ENCODE peak calls at places on chromosome 4, in five cellular contexts. One of them, this sample, is unnamed.

GRCh38 chr4:164731827-164732474 is 22.0 kb upstream of the SMIM31 start:
- DNase-seq in stimulated activated CD8-positive, alpha-beta memory T cell treated with anti-CD3 and anti-CD28 coated beads, Interleukin-2, amount 100 ng/mL, for 1 hour: peak; percentile 8
- DNase-seq in fibroblast of pulmonary artery: peak; percentile 56
- DNase-seq in activated effector memory CD4-positive, alpha-beta T cell treated with Interleukin-2 at 50 U/mL for 16 hours: peak; percentile 6
- DNase-seq in mesenteric fat pad: no peak
- DNase-seq in this sample: peak; percentile 22

GRCh38 chr4:40316782-40317635 is 18.1 kb upstream of the CHRNA9 start:
- DNase-seq in stimulated activated CD8-positive, alpha-beta memory T cell treated with anti-CD3 and anti-CD28 coated beads, Interleukin-2, amount 100 ng/mL, for 1 hour: peak; percentile 28
- DNase-seq in fibroblast of pulmonary artery: peak; percentile 98
- DNase-seq in activated effector memory CD4-positive, alpha-beta T cell treated with Interleukin-2 at 50 U/mL for 16 hours: peak; percentile 39
- DNase-seq in mesenteric fat pad: no peak
- DNase-seq in this sample: peak; percentile 37

GRCh38 chr4:174317531-174317930 is 33.8 kb downstream of the CEP44 start:
- DNase-seq in stimulated activated CD8-positive, alpha-beta memory T cell treated with anti-CD3 and anti-CD28 coated beads, Interleukin-2, amount 100 ng/mL, for 1 hour: no peak
- DNase-seq in fibroblast of pulmonary artery: peak; percentile 68
- DNase-seq in activated effector memory CD4-positive, alpha-beta T cell treated with Interleukin-2 at 50 U/mL for 16 hours: no peak
- DNase-seq in mesenteric fat pad: no peak
- DNase-seq in this sample: no peak

GRCh38 chr4:8221476-8221875 is 22.4 kb downstream of the SH3TC1 start:
- DNase-seq in stimulated activated CD8-positive, alpha-beta memory T cell treated with anti-CD3 and anti-CD28 coated beads, Interleukin-2, amount 100 ng/mL, for 1 hour: no peak
- DNase-seq in fibroblast of pulmonary artery: peak; percentile 91
- DNase-seq in activated effector memory CD4-positive, alpha-beta T cell treated with Interleukin-2 at 50 U/mL for 16 hours: no peak
- DNase-seq in mesenteric fat pad: no peak
- DNase-seq in this sample: no peak

GRCh38 chr4:7161721-7162214 is 30.6 kb upstream of the SORCS2 start:
- DNase-seq in stimulated activated CD8-positive, alpha-beta memory T cell treated with anti-CD3 and anti-CD28 coated beads, Interleukin-2, amount 100 ng/mL, for 1 hour: no peak
- DNase-seq in fibroblast of pulmonary artery: peak; percentile 59
- DNase-seq in activated effector memory CD4-positive, alpha-beta T cell treated with Interleukin-2 at 50 U/mL for 16 hours: no peak
- DNase-seq in mesenteric fat pad: peak; percentile 81
- DNase-seq in this sample: no peak

GRCh38 chr4:24262616-24263015 is 321.7 kb downstream of the DHX15 start:
- DNase-seq in stimulated activated CD8-positive, alpha-beta memory T cell treated with anti-CD3 and anti-CD28 coated beads, Interleukin-2, amount 100 ng/mL, for 1 hour: no peak
- DNase-seq in fibroblast of pulmonary artery: no peak
- DNase-seq in activated effector memory CD4-positive, alpha-beta T cell treated with Interleukin-2 at 50 U/mL for 16 hours: no peak
- DNase-seq in mesenteric fat pad: no peak
- DNase-seq in this sample: no peak

GRCh38 chr4:103904126-103904525 is 184.3 kb upstream of the TACR3 start:
- DNase-seq in stimulated activated CD8-positive, alpha-beta memory T cell treated with anti-CD3 and anti-CD28 coated beads, Interleukin-2, amount 100 ng/mL, for 1 hour: no peak
- DNase-seq in fibroblast of pulmonary artery: no peak
- DNase-seq in activated effector memory CD4-positive, alpha-beta T cell treated with Interleukin-2 at 50 U/mL for 16 hours: no peak
- DNase-seq in mesenteric fat pad: no peak
- DNase-seq in this sample: no peak

GRCh38 chr4:176735300-176735699 is 57.4 kb downstream of the VEGFC start:
- DNase-seq in stimulated activated CD8-positive, alpha-beta memory T cell treated with anti-CD3 and anti-CD28 coated beads, Interleukin-2, amount 100 ng/mL, for 1 hour: no peak
- DNase-seq in fibroblast of pulmonary artery: peak; percentile 53
- DNase-seq in activated effector memory CD4-positive, alpha-beta T cell treated with Interleukin-2 at 50 U/mL for 16 hours: no peak
- DNase-seq in mesenteric fat pad: no peak
- DNase-seq in this sample: no peak

GRCh38 chr4:41362647-41363383 is 106.1 kb downstream of the UCHL1 start:
- DNase-seq in stimulated activated CD8-positive, alpha-beta memory T cell treated with anti-CD3 and anti-CD28 coated beads, Interleukin-2, amount 100 ng/mL, for 1 hour: no peak
- DNase-seq in fibroblast of pulmonary artery: no peak
- DNase-seq in activated effector memory CD4-positive, alpha-beta T cell treated with Interleukin-2 at 50 U/mL for 16 hours: no peak
- DNase-seq in mesenteric fat pad: no peak
- DNase-seq in this sample: no peak

GRCh38 chr4:40843696-40844095 is 93.9 kb downstream of the NSUN7 start:
- DNase-seq in stimulated activated CD8-positive, alpha-beta memory T cell treated with anti-CD3 and anti-CD28 coated beads, Interleukin-2, amount 100 ng/mL, for 1 hour: no peak
- DNase-seq in fibroblast of pulmonary artery: no peak
- DNase-seq in activated effector memory CD4-positive, alpha-beta T cell treated with Interleukin-2 at 50 U/mL for 16 hours: no peak
- DNase-seq in mesenteric fat pad: peak; percentile 4
- DNase-seq in this sample: no peak

GRCh38 chr4:177447417-177448004 is 5.3 kb upstream of the AGA start:
- DNase-seq in stimulated activated CD8-positive, alpha-beta memory T cell treated with anti-CD3 and anti-CD28 coated beads, Interleukin-2, amount 100 ng/mL, for 1 hour: no peak
- DNase-seq in fibroblast of pulmonary artery: no peak
- DNase-seq in activated effector memory CD4-positive, alpha-beta T cell treated with Interleukin-2 at 50 U/mL for 16 hours: no peak
- DNase-seq in mesenteric fat pad: no peak
- DNase-seq in this sample: no peak

GRCh38 chr4:84821064-84821463 is 145.4 kb downstream of the WDFY3 start:
- DNase-seq in stimulated activated CD8-positive, alpha-beta memory T cell treated with anti-CD3 and anti-CD28 coated beads, Interleukin-2, amount 100 ng/mL, for 1 hour: no peak
- DNase-seq in fibroblast of pulmonary artery: no peak
- DNase-seq in activated effector memory CD4-positive, alpha-beta T cell treated with Interleukin-2 at 50 U/mL for 16 hours: no peak
- DNase-seq in mesenteric fat pad: no peak
- DNase-seq in this sample: no peak

GRCh38 chr4:17561195-17561909 is 15.6 kb upstream of the LAP3 start:
- DNase-seq in stimulated activated CD8-positive, alpha-beta memory T cell treated with anti-CD3 and anti-CD28 coated beads, Interleukin-2, amount 100 ng/mL, for 1 hour: no peak
- DNase-seq in fibroblast of pulmonary artery: peak; percentile 30
- DNase-seq in activated effector memory CD4-positive, alpha-beta T cell treated with Interleukin-2 at 50 U/mL for 16 hours: no peak
- DNase-seq in mesenteric fat pad: no peak
- DNase-seq in this sample: no peak

GRCh38 chr4:180449395-180449956 is 1793.7 kb upstream of the TENM3 start:
- DNase-seq in stimulated activated CD8-positive, alpha-beta memory T cell treated with anti-CD3 and anti-CD28 coated beads, Interleukin-2, amount 100 ng/mL, for 1 hour: no peak
- DNase-seq in fibroblast of pulmonary artery: peak; percentile 27
- DNase-seq in activated effector memory CD4-positive, alpha-beta T cell treated with Interleukin-2 at 50 U/mL for 16 hours: no peak
- DNase-seq in mesenteric fat pad: no peak
- DNase-seq in this sample: no peak

GRCh38 chr4:47686294-47686872 is 151.5 kb downstream of the CORIN start:
- DNase-seq in stimulated activated CD8-positive, alpha-beta memory T cell treated with anti-CD3 and anti-CD28 coated beads, Interleukin-2, amount 100 ng/mL, for 1 hour: peak; percentile 19
- DNase-seq in fibroblast of pulmonary artery: peak; percentile 59
- DNase-seq in activated effector memory CD4-positive, alpha-beta T cell treated with Interleukin-2 at 50 U/mL for 16 hours: peak; percentile 34
- DNase-seq in mesenteric fat pad: no peak
- DNase-seq in this sample: peak; percentile 41

GRCh38 chr4:20624783-20625364 is 75.4 kb upstream of the PACRGL start:
- DNase-seq in stimulated activated CD8-positive, alpha-beta memory T cell treated with anti-CD3 and anti-CD28 coated beads, Interleukin-2, amount 100 ng/mL, for 1 hour: no peak
- DNase-seq in fibroblast of pulmonary artery: peak; percentile 57
- DNase-seq in activated effector memory CD4-positive, alpha-beta T cell treated with Interleukin-2 at 50 U/mL for 16 hours: no peak
- DNase-seq in mesenteric fat pad: no peak
- DNase-seq in this sample: no peak

GRCh38 chr4:111537861-111538260 is 607.4 kb upstream of the FAM241A start:
- DNase-seq in stimulated activated CD8-positive, alpha-beta memory T cell treated with anti-CD3 and anti-CD28 coated beads, Interleukin-2, amount 100 ng/mL, for 1 hour: no peak
- DNase-seq in fibroblast of pulmonary artery: peak; percentile 7
- DNase-seq in activated effector memory CD4-positive, alpha-beta T cell treated with Interleukin-2 at 50 U/mL for 16 hours: no peak
- DNase-seq in mesenteric fat pad: no peak
- DNase-seq in this sample: no peak

GRCh38 chr4:122150896-122151295 is 1.2 kb upstream of the BLTP1 start:
- DNase-seq in stimulated activated CD8-positive, alpha-beta memory T cell treated with anti-CD3 and anti-CD28 coated beads, Interleukin-2, amount 100 ng/mL, for 1 hour: no peak
- DNase-seq in fibroblast of pulmonary artery: no peak
- DNase-seq in activated effector memory CD4-positive, alpha-beta T cell treated with Interleukin-2 at 50 U/mL for 16 hours: no peak
- DNase-seq in mesenteric fat pad: no peak
- DNase-seq in this sample: no peak

GRCh38 chr4:152408514-152409327 is 127.2 kb downstream of the FBXW7 start:
- DNase-seq in stimulated activated CD8-positive, alpha-beta memory T cell treated with anti-CD3 and anti-CD28 coated beads, Interleukin-2, amount 100 ng/mL, for 1 hour: no peak
- DNase-seq in fibroblast of pulmonary artery: peak; percentile 48
- DNase-seq in activated effector memory CD4-positive, alpha-beta T cell treated with Interleukin-2 at 50 U/mL for 16 hours: no peak
- DNase-seq in mesenteric fat pad: no peak
- DNase-seq in this sample: no peak

GRCh38 chr4:42018451-42018850 is 28.1 kb downstream of the SLC30A9 start:
- DNase-seq in stimulated activated CD8-positive, alpha-beta memory T cell treated with anti-CD3 and anti-CD28 coated beads, Interleukin-2, amount 100 ng/mL, for 1 hour: no peak
- DNase-seq in fibroblast of pulmonary artery: no peak
- DNase-seq in activated effector memory CD4-positive, alpha-beta T cell treated with Interleukin-2 at 50 U/mL for 16 hours: no peak
- DNase-seq in mesenteric fat pad: no peak
- DNase-seq in this sample: no peak

GRCh38 chr4:13933163-13933562 is 305.6 kb upstream of the BOD1L1 start:
- DNase-seq in stimulated activated CD8-positive, alpha-beta memory T cell treated with anti-CD3 and anti-CD28 coated beads, Interleukin-2, amount 100 ng/mL, for 1 hour: no peak
- DNase-seq in fibroblast of pulmonary artery: peak; percentile 43
- DNase-seq in activated effector memory CD4-positive, alpha-beta T cell treated with Interleukin-2 at 50 U/mL for 16 hours: no peak
- DNase-seq in mesenteric fat pad: no peak
- DNase-seq in this sample: no peak

GRCh38 chr4:110088670-110089069 is 109.7 kb downstream of the ELOVL6 start:
- DNase-seq in stimulated activated CD8-positive, alpha-beta memory T cell treated with anti-CD3 and anti-CD28 coated beads, Interleukin-2, amount 100 ng/mL, for 1 hour: no peak
- DNase-seq in fibroblast of pulmonary artery: peak; percentile 46
- DNase-seq in activated effector memory CD4-positive, alpha-beta T cell treated with Interleukin-2 at 50 U/mL for 16 hours: no peak
- DNase-seq in mesenteric fat pad: no peak
- DNase-seq in this sample: no peak

GRCh38 chr4:98181815-98182214 is 38.5 kb upstream of the STPG2 start:
- DNase-seq in stimulated activated CD8-positive, alpha-beta memory T cell treated with anti-CD3 and anti-CD28 coated beads, Interleukin-2, amount 100 ng/mL, for 1 hour: no peak
- DNase-seq in fibroblast of pulmonary artery: peak; percentile 35
- DNase-seq in activated effector memory CD4-positive, alpha-beta T cell treated with Interleukin-2 at 50 U/mL for 16 hours: no peak
- DNase-seq in mesenteric fat pad: no peak
- DNase-seq in this sample: no peak

GRCh38 chr4:3688018-3688998 is 77.9 kb upstream of the ADRA2C start:
- DNase-seq in stimulated activated CD8-positive, alpha-beta memory T cell treated with anti-CD3 and anti-CD28 coated beads, Interleukin-2, amount 100 ng/mL, for 1 hour: no peak
- DNase-seq in fibroblast of pulmonary artery: no peak
- DNase-seq in activated effector memory CD4-positive, alpha-beta T cell treated with Interleukin-2 at 50 U/mL for 16 hours: no peak
- DNase-seq in mesenteric fat pad: no peak
- DNase-seq in this sample: no peak

GRCh38 chr4:13654158-13654797 is 26.8 kb upstream of the BOD1L1 start:
- DNase-seq in stimulated activated CD8-positive, alpha-beta memory T cell treated with anti-CD3 and anti-CD28 coated beads, Interleukin-2, amount 100 ng/mL, for 1 hour: peak; percentile 50
- DNase-seq in fibroblast of pulmonary artery: peak; percentile 72
- DNase-seq in activated effector memory CD4-positive, alpha-beta T cell treated with Interleukin-2 at 50 U/mL for 16 hours: peak; percentile 68
- DNase-seq in mesenteric fat pad: peak; percentile 91
- DNase-seq in this sample: peak; percentile 70

GRCh38 chr4:105709081-105709450 is 482 bp downstream of the GSTCD start:
- DNase-seq in stimulated activated CD8-positive, alpha-beta memory T cell treated with anti-CD3 and anti-CD28 coated beads, Interleukin-2, amount 100 ng/mL, for 1 hour: peak; percentile 0
- DNase-seq in fibroblast of pulmonary artery: no peak
- DNase-seq in activated effector memory CD4-positive, alpha-beta T cell treated with Interleukin-2 at 50 U/mL for 16 hours: no peak
- DNase-seq in mesenteric fat pad: no peak
- DNase-seq in this sample: no peak

GRCh38 chr4:53490965-53491622 is 100.2 kb downstream of the LNX1 start:
- DNase-seq in stimulated activated CD8-positive, alpha-beta memory T cell treated with anti-CD3 and anti-CD28 coated beads, Interleukin-2, amount 100 ng/mL, for 1 hour: no peak
- DNase-seq in fibroblast of pulmonary artery: peak; percentile 97
- DNase-seq in activated effector memory CD4-positive, alpha-beta T cell treated with Interleukin-2 at 50 U/mL for 16 hours: no peak
- DNase-seq in mesenteric fat pad: no peak
- DNase-seq in this sample: no peak

GRCh38 chr4:39032218-39033085 is at the start of gene TMEM156:
- DNase-seq in stimulated activated CD8-positive, alpha-beta memory T cell treated with anti-CD3 and anti-CD28 coated beads, Interleukin-2, amount 100 ng/mL, for 1 hour: no peak
- DNase-seq in fibroblast of pulmonary artery: peak; percentile 64
- DNase-seq in activated effector memory CD4-positive, alpha-beta T cell treated with Interleukin-2 at 50 U/mL for 16 hours: no peak
- DNase-seq in mesenteric fat pad: no peak
- DNase-seq in this sample: no peak

GRCh38 chr4:30837131-30837539 is 117.0 kb downstream of the PCDH7 start:
- DNase-seq in stimulated activated CD8-positive, alpha-beta memory T cell treated with anti-CD3 and anti-CD28 coated beads, Interleukin-2, amount 100 ng/mL, for 1 hour: no peak
- DNase-seq in fibroblast of pulmonary artery: peak; percentile 16
- DNase-seq in activated effector memory CD4-positive, alpha-beta T cell treated with Interleukin-2 at 50 U/mL for 16 hours: no peak
- DNase-seq in mesenteric fat pad: no peak
- DNase-seq in this sample: no peak

GRCh38 chr4:161256172-161256571 is 907.6 kb downstream of the FSTL5 start:
- DNase-seq in stimulated activated CD8-positive, alpha-beta memory T cell treated with anti-CD3 and anti-CD28 coated beads, Interleukin-2, amount 100 ng/mL, for 1 hour: no peak
- DNase-seq in fibroblast of pulmonary artery: no peak
- DNase-seq in activated effector memory CD4-positive, alpha-beta T cell treated with Interleukin-2 at 50 U/mL for 16 hours: no peak
- DNase-seq in mesenteric fat pad: no peak
- DNase-seq in this sample: no peak

GRCh38 chr4:173651651-173652282 is 121.7 kb upstream of the HAND2 start:
- DNase-seq in stimulated activated CD8-positive, alpha-beta memory T cell treated with anti-CD3 and anti-CD28 coated beads, Interleukin-2, amount 100 ng/mL, for 1 hour: no peak
- DNase-seq in fibroblast of pulmonary artery: no peak
- DNase-seq in activated effector memory CD4-positive, alpha-beta T cell treated with Interleukin-2 at 50 U/mL for 16 hours: no peak
- DNase-seq in mesenteric fat pad: no peak
- DNase-seq in this sample: no peak

This sample was measured in central memory CD8-positive, alpha-beta T cell.